ENCODE peak calls at places on chromosomes 7 and 10, in six cellular contexts. B is endothelial cell, J is LoVo, I is progenitor cell of endocrine pancreas, D is IMR-90, O is AML-193. X is an unnamed sample.

GRCh38 chr10:10126231-10126630 is 891.4 kb upstream of the CELF2 start:
- DNase-seq in J (no peak), I (no peak), D (no peak), B (no peak), O (no peak), X (no peak)

GRCh38 chr7:5143935-5144903 is 45.8 kb upstream of the WIPI2 start:
- DNase-seq in D (peak), O (no peak), B (no peak), J (no peak), I (no peak), X (no peak)

GRCh38 chr10:80090120-80090519 is 11.7 kb downstream of the TMEM254 start:
- DNase-seq in D (no peak), O (no peak), B (no peak), J (no peak), I (no peak), X (no peak)

GRCh38 chr7:7783001-7783400 is 64.6 kb upstream of the RPA3 start:
- DNase-seq in J (no peak), B (no peak), D (no peak), O (no peak), I (no peak), X (peak)

GRCh38 chr10:119030421-119031250 is 1.1 kb downstream of the NANOS1 start:
- DNase-seq in J (peak), D (peak), O (peak), B (peak), I (peak), X (peak)

GRCh38 chr7:1994931-1995330 is 237.8 kb downstream of the MAD1L1 start:
- DNase-seq in D (no peak), B (no peak), I (no peak), O (no peak), J (no peak), X (peak)

GRCh38 chr10:46329690-46330016 is 42.9 kb downstream of the ANTXRL start:
- DNase-seq in O (no peak), D (no peak), I (no peak), J (no peak), B (no peak), X (no peak)

GRCh38 chr7:73811760-73812168 is 19.0 kb upstream of the CLDN4 start:
- DNase-seq in J (peak), I (peak), O (peak), B (peak), D (peak), X (peak)

GRCh38 chr10:83871486-83872081 is 267.7 kb upstream of the GHITM start:
- DNase-seq in O (peak), D (peak), J (peak), B (peak), I (peak), X (peak)

X was measured in NCI-H82.